ENCODE peak calls at places on chromosome 4, in seven cellular contexts. One of them, this sample, is unnamed.

GRCh38 chr4:26197018-26197779 is 123.6 kb upstream of the RBPJ start:
- DNase-seq in endothelial cell of umbilical vein: no peak
- DNase-seq in H1: no peak
- DNase-seq in A549: peak; percentile 7
- DNase-seq in HCT116: peak; percentile 98
- DNase-seq in WTC11: no peak
- DNase-seq in HepG2: no peak
- DNase-seq in this sample: peak; percentile 98

GRCh38 chr4:3722446-3723231 is 43.5 kb upstream of the ADRA2C start:
- DNase-seq in endothelial cell of umbilical vein: no peak
- DNase-seq in H1: no peak
- DNase-seq in A549: no peak
- DNase-seq in HCT116: no peak
- DNase-seq in WTC11: no peak
- DNase-seq in HepG2: no peak
- DNase-seq in this sample: no peak

GRCh38 chr4:88341227-88342192 is 37.1 kb upstream of the HERC6 start:
- DNase-seq in endothelial cell of umbilical vein: peak; percentile 91
- DNase-seq in H1: peak; percentile 23
- DNase-seq in A549: peak; percentile 57
- DNase-seq in HCT116: no peak
- DNase-seq in WTC11: no peak
- DNase-seq in HepG2: peak; percentile 10
- DNase-seq in this sample: no peak

GRCh38 chr4:173243321-173243720 is 74.7 kb downstream of the GALNT7 start:
- DNase-seq in endothelial cell of umbilical vein: no peak
- DNase-seq in H1: no peak
- DNase-seq in A549: peak; percentile 41
- DNase-seq in HCT116: no peak
- DNase-seq in WTC11: no peak
- DNase-seq in HepG2: no peak
- DNase-seq in this sample: no peak

GRCh38 chr4:82372502-82372873 is 1.3 kb downstream of the HNRNPD start:
- DNase-seq in endothelial cell of umbilical vein: peak; percentile 35
- DNase-seq in H1: no peak
- DNase-seq in A549: peak; percentile 34
- DNase-seq in HCT116: no peak
- DNase-seq in WTC11: peak; percentile 27
- DNase-seq in HepG2: no peak
- DNase-seq in this sample: peak; percentile 70

GRCh38 chr4:118969359-118969758 is 80.7 kb downstream of the SYNPO2 start:
- DNase-seq in endothelial cell of umbilical vein: peak; percentile 72
- DNase-seq in H1: no peak
- DNase-seq in A549: peak; percentile 38
- DNase-seq in HCT116: peak; percentile 32
- DNase-seq in WTC11: peak; percentile 19
- DNase-seq in HepG2: peak; percentile 11
- DNase-seq in this sample: peak; percentile 70

GRCh38 chr4:97867557-97868091 is 275.7 kb downstream of the STPG2 start:
- DNase-seq in endothelial cell of umbilical vein: peak; percentile 65
- DNase-seq in H1: no peak
- DNase-seq in A549: no peak
- DNase-seq in HCT116: no peak
- DNase-seq in WTC11: no peak
- DNase-seq in HepG2: no peak
- DNase-seq in this sample: no peak

GRCh38 chr4:4675636-4676035 is 133.8 kb upstream of the STX18 start:
- DNase-seq in endothelial cell of umbilical vein: no peak
- DNase-seq in H1: no peak
- DNase-seq in A549: no peak
- DNase-seq in HCT116: no peak
- DNase-seq in WTC11: no peak
- DNase-seq in HepG2: no peak
- DNase-seq in this sample: no peak

GRCh38 chr4:53510981-53511380 is 80.3 kb downstream of the LNX1 start:
- DNase-seq in endothelial cell of umbilical vein: no peak
- DNase-seq in H1: no peak
- DNase-seq in A549: no peak
- DNase-seq in HCT116: no peak
- DNase-seq in WTC11: no peak
- DNase-seq in HepG2: no peak
- DNase-seq in this sample: no peak

GRCh38 chr4:3046623-3047022 is 27.7 kb downstream of the HTT-AS start:
- DNase-seq in endothelial cell of umbilical vein: no peak
- DNase-seq in H1: no peak
- DNase-seq in A549: no peak
- DNase-seq in HCT116: no peak
- DNase-seq in WTC11: no peak
- DNase-seq in HepG2: no peak
- DNase-seq in this sample: no peak

GRCh38 chr4:39410415-39410814 is 3.7 kb downstream of the KLB start:
- DNase-seq in endothelial cell of umbilical vein: peak; percentile 38
- DNase-seq in H1: no peak
- DNase-seq in A549: peak; percentile 36
- DNase-seq in HCT116: no peak
- DNase-seq in WTC11: no peak
- DNase-seq in HepG2: no peak
- DNase-seq in this sample: no peak

GRCh38 chr4:110854021-110854678 is 231.3 kb upstream of the PITX2 start:
- DNase-seq in endothelial cell of umbilical vein: peak; percentile 24
- DNase-seq in H1: no peak
- DNase-seq in A549: peak; percentile 2
- DNase-seq in HCT116: no peak
- DNase-seq in WTC11: no peak
- DNase-seq in HepG2: no peak
- DNase-seq in this sample: peak; percentile 14

GRCh38 chr4:88318751-88319350 is 34.5 kb upstream of the PPM1K start:
- DNase-seq in endothelial cell of umbilical vein: no peak
- DNase-seq in H1: peak; percentile 1
- DNase-seq in A549: no peak
- DNase-seq in HCT116: no peak
- DNase-seq in WTC11: no peak
- DNase-seq in HepG2: no peak
- DNase-seq in this sample: no peak

GRCh38 chr4:81314897-81315470 is 100.0 kb upstream of the PRKG2 start:
- DNase-seq in endothelial cell of umbilical vein: no peak
- DNase-seq in H1: no peak
- DNase-seq in A549: no peak
- DNase-seq in HCT116: no peak
- DNase-seq in WTC11: no peak
- DNase-seq in HepG2: no peak
- DNase-seq in this sample: no peak

GRCh38 chr4:112523008-112523440 is 7.0 kb upstream of the NEUROG2 start:
- DNase-seq in endothelial cell of umbilical vein: peak; percentile 49
- DNase-seq in H1: peak; percentile 82
- DNase-seq in A549: peak; percentile 22
- DNase-seq in HCT116: no peak
- DNase-seq in WTC11: peak; percentile 83
- DNase-seq in HepG2: no peak
- DNase-seq in this sample: peak; percentile 80

GRCh38 chr4:154086247-154086646 is 297.4 kb upstream of the SFRP2 start:
- DNase-seq in endothelial cell of umbilical vein: no peak
- DNase-seq in H1: no peak
- DNase-seq in A549: peak; percentile 36
- DNase-seq in HCT116: no peak
- DNase-seq in WTC11: no peak
- DNase-seq in HepG2: no peak
- DNase-seq in this sample: no peak

GRCh38 chr4:159765402-159765801 is 662.5 kb downstream of the RAPGEF2 start:
- DNase-seq in endothelial cell of umbilical vein: no peak
- DNase-seq in H1: no peak
- DNase-seq in A549: no peak
- DNase-seq in HCT116: no peak
- DNase-seq in WTC11: no peak
- DNase-seq in HepG2: no peak
- DNase-seq in this sample: no peak

GRCh38 chr4:54213001-54213400 is 16.1 kb upstream of the PDGFRA start:
- DNase-seq in endothelial cell of umbilical vein: no peak
- DNase-seq in H1: no peak
- DNase-seq in A549: no peak
- DNase-seq in HCT116: no peak
- DNase-seq in WTC11: no peak
- DNase-seq in HepG2: no peak
- DNase-seq in this sample: no peak

GRCh38 chr4:142741995-142742394 is 104.1 kb downstream of the INPP4B start:
- DNase-seq in endothelial cell of umbilical vein: no peak
- DNase-seq in H1: no peak
- DNase-seq in A549: no peak
- DNase-seq in HCT116: no peak
- DNase-seq in WTC11: no peak
- DNase-seq in HepG2: no peak
- DNase-seq in this sample: no peak

GRCh38 chr4:151669990-151670389 is 90.8 kb downstream of the GATB start:
- DNase-seq in endothelial cell of umbilical vein: no peak
- DNase-seq in H1: no peak
- DNase-seq in A549: no peak
- DNase-seq in HCT116: no peak
- DNase-seq in WTC11: no peak
- DNase-seq in HepG2: no peak
- DNase-seq in this sample: no peak

GRCh38 chr4:125388653-125389052 is 73.9 kb downstream of the FAT4 start:
- DNase-seq in endothelial cell of umbilical vein: peak; percentile 82
- DNase-seq in H1: no peak
- DNase-seq in A549: no peak
- DNase-seq in HCT116: no peak
- DNase-seq in WTC11: no peak
- DNase-seq in HepG2: no peak
- DNase-seq in this sample: no peak

GRCh38 chr4:123940604-123941003 is 544.0 kb downstream of the SPRY1 start:
- DNase-seq in endothelial cell of umbilical vein: no peak
- DNase-seq in H1: no peak
- DNase-seq in A549: no peak
- DNase-seq in HCT116: no peak
- DNase-seq in WTC11: no peak
- DNase-seq in HepG2: no peak
- DNase-seq in this sample: no peak

GRCh38 chr4:122218762-122219161 is 66.6 kb downstream of the BLTP1 start:
- DNase-seq in endothelial cell of umbilical vein: no peak
- DNase-seq in H1: no peak
- DNase-seq in A549: peak; percentile 1
- DNase-seq in HCT116: no peak
- DNase-seq in WTC11: no peak
- DNase-seq in HepG2: peak; percentile 8
- DNase-seq in this sample: no peak

GRCh38 chr4:1318488-1319213 is 28.4 kb upstream of the UVSSA start:
- DNase-seq in endothelial cell of umbilical vein: no peak
- DNase-seq in H1: peak; percentile 83
- DNase-seq in A549: no peak
- DNase-seq in HCT116: peak; percentile 3
- DNase-seq in WTC11: peak; percentile 71
- DNase-seq in HepG2: no peak
- DNase-seq in this sample: no peak

GRCh38 chr4:147853706-147854105 is 121.8 kb downstream of the ARHGAP10 start:
- DNase-seq in endothelial cell of umbilical vein: no peak
- DNase-seq in H1: no peak
- DNase-seq in A549: no peak
- DNase-seq in HCT116: no peak
- DNase-seq in WTC11: no peak
- DNase-seq in HepG2: no peak
- DNase-seq in this sample: no peak
- TF ChIP-seq MAX in endothelial cell of umbilical vein: no peak
- TF ChIP-seq MAX in H1: no peak
- TF ChIP-seq MAX in A549: no peak
- TF ChIP-seq MAX in HCT116: no peak
- TF ChIP-seq MAX in WTC11: no peak
- TF ChIP-seq MAX in HepG2: no peak
- TF ChIP-seq MAX in this sample: no peak

DNA sequence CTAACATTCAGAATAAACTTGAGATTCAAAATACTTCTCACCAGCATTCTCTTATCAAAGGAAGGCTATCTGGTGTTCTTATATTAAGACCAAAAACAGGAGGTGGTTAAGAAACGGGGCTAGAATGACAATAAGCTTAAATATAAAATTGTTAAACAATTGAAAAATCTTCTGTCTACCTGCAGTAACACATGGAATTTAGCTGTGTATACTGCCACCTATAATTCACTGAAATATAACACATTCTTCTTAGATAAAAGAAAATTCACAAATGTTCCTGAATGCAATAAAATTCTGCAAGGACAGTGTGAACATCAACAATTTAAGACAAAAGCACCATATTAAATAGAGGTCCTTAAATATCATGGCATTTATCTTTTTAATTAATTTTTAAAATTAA is 11.5 kb upstream of the PCDH10 start:
- DNase-seq in endothelial cell of umbilical vein: peak; percentile 56
- DNase-seq in H1: no peak
- DNase-seq in A549: no peak
- DNase-seq in HCT116: no peak
- DNase-seq in WTC11: no peak
- DNase-seq in HepG2: no peak
- DNase-seq in this sample: no peak
- TF ChIP-seq CTCF in endothelial cell of umbilical vein: no peak
- TF ChIP-seq CTCF in H1: no peak
- TF ChIP-seq CTCF in A549: no peak
- TF ChIP-seq CTCF in HCT116: no peak
- TF ChIP-seq CTCF in WTC11: no peak
- TF ChIP-seq CTCF in HepG2: no peak
- TF ChIP-seq CTCF in this sample: no peak

DNA sequence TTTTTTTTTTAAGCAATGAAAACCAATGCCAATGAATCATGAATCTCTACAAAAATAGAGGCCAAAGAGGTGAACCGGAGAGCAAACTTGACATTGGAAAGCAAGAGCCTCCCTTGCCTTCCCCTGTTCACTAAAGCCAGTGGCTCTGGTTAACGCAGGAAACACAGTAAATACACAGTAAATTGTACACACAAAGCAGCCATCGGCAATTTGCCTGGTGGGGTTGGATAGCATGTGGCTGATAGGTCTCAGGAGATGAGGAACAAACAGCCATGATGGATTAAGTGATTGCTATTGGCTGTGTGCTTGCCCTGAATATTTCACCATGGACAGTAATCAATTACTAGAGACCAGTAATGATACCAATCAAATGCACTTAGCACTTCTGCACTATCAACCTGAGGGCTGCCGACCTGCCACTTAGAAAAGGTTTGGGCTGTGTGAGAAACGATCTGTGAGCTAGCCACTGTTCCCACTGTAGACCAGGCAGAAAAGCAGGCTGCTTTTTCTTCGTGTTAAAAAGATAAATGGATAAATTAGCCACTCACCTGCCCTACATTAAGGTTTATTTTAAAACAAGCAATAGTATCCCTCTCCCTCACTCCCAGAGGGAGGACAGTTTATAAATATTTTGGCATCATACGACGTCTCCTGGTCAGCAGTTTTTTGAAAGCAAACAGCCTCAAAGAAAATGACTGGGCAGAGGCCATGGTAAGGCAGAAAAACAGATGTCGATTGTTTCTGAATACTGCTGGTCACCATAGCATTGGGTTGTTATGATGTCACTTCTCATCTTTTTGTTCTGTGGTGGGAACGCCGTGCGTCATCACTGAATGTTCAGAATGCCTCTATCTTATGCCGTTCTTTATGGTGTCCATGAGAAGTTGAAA is 167.1 kb downstream of the MAML3 start:
- DNase-seq in endothelial cell of umbilical vein: no peak
- DNase-seq in H1: no peak
- DNase-seq in A549: no peak
- DNase-seq in HCT116: no peak
- DNase-seq in WTC11: no peak
- DNase-seq in HepG2: no peak
- DNase-seq in this sample: no peak
- TF ChIP-seq MAX in endothelial cell of umbilical vein: no peak
- TF ChIP-seq MAX in H1: no peak
- TF ChIP-seq MAX in A549: no peak
- TF ChIP-seq MAX in HCT116: no peak
- TF ChIP-seq MAX in WTC11: no peak
- TF ChIP-seq MAX in HepG2: no peak
- TF ChIP-seq MAX in this sample: no peak

GRCh38 chr4:45442466-45442865 is 681.4 kb downstream of the GABRG1 start:
- DNase-seq in endothelial cell of umbilical vein: no peak
- DNase-seq in H1: no peak
- DNase-seq in A549: peak; percentile 9
- DNase-seq in HCT116: no peak
- DNase-seq in WTC11: no peak
- DNase-seq in HepG2: no peak
- DNase-seq in this sample: peak; percentile 11
- TF ChIP-seq CTCF in endothelial cell of umbilical vein: no peak
- TF ChIP-seq CTCF in H1: peak; percentile 16
- TF ChIP-seq CTCF in A549: no peak
- TF ChIP-seq CTCF in HCT116: peak; percentile 11
- TF ChIP-seq CTCF in WTC11: peak; percentile 39
- TF ChIP-seq CTCF in HepG2: peak; percentile 14
- TF ChIP-seq CTCF in this sample: peak; percentile 48